ENCODE peak calls at places on chromosomes 3 and 15, in nine cellular contexts. E is amniotic epithelial cell, X is left ventricle myocardium superior, H is dermis blood vessel endothelial cell, Z is NCI-H748 treated with DMSO at 0.1 percent for 48 hours, M is AG10803, V is GM03348, U is left lobe of liver, L is Right ventricle myocardium superior. G is an unnamed sample.

GRCh38 chr15:70486451-70487379 is 276.6 kb downstream of the UACA start:
- DNase-seq in U (peak), X (peak), V (peak), L (peak), M (peak), H (no peak), E (peak), Z (no peak), G (peak)

GRCh38 chr3:160665784-160666526 is 11.0 kb upstream of the ARL14 start:
- DNase-seq in V (peak), M (peak), L (no peak), H (no peak), U (no peak), E (peak), Z (peak), X (no peak), G (no peak)

GRCh38 chr15:34791701-34792100 is 3.6 kb downstream of the ACTC1 start:
- DNase-seq in L (no peak), H (no peak), E (no peak), M (no peak), X (no peak), V (no peak), Z (no peak), U (no peak), G (no peak)

GRCh38 chr15:57992761-57993295 is 72.7 kb downstream of the ALDH1A2 start:
- DNase-seq in Z (no peak), X (no peak), M (no peak), H (peak), L (no peak), U (no peak), E (no peak), V (no peak), G (no peak)

GRCh38 chr15:40498418-40498817 is 27.6 kb downstream of the CHST14 start:
- DNase-seq in L (no peak), U (no peak), M (peak), H (no peak), V (no peak), Z (no peak), X (no peak), E (peak), G (no peak)

GRCh38 chr3:108437439-108437838 is 73.0 kb downstream of the MYH15 start:
- DNase-seq in L (no peak), U (no peak), Z (peak), H (no peak), V (no peak), X (no peak), E (peak), M (no peak), G (no peak)

GRCh38 chr3:100042144-100042543 is 72.2 kb downstream of the FILIP1L start:
- DNase-seq in M (peak), X (no peak), L (no peak), U (no peak), Z (no peak), V (peak), H (peak), E (peak), G (no peak)

GRCh38 chr3:151976211-151977050 is 103.0 kb downstream of the SUCNR1 start:
- DNase-seq in E (peak), U (no peak), V (peak), L (no peak), H (peak), Z (no peak), M (peak), X (no peak), G (no peak)

GRCh38 chr3:106826861-106827311 is 550.4 kb upstream of the CCDC54 start:
- DNase-seq in H (no peak), U (no peak), M (no peak), L (no peak), E (peak), Z (no peak), X (no peak), V (no peak), G (no peak)

GRCh38 chr3:13793451-13793850 is 86.4 kb downstream of the WNT7A start:
- DNase-seq in L (no peak), X (no peak), Z (no peak), H (no peak), V (no peak), E (no peak), M (no peak), U (no peak), G (no peak)

GRCh38 chr3:133136114-133137041 is 98.2 kb downstream of the TMEM108 start:
- DNase-seq in Z (peak), H (no peak), M (no peak), E (no peak), L (no peak), X (no peak), U (no peak), V (no peak), G (no peak)

GRCh38 chr15:98518823-98519561 is 129.3 kb upstream of the IGF1R start:
- DNase-seq in V (peak), H (peak), M (peak), L (no peak), X (no peak), E (peak), Z (peak), U (peak), G (no peak)

GRCh38 chr15:75732809-75733451 is 20.3 kb upstream of the CSPG4 start:
- DNase-seq in V (peak), Z (peak), L (peak), M (peak), E (peak), H (peak), U (peak), X (peak), G (peak)

GRCh38 chr3:125480656-125481374 is 39.2 kb downstream of the SNX4 start:
- DNase-seq in X (no peak), L (no peak), Z (no peak), U (no peak), H (no peak), E (peak), M (peak), V (peak), G (no peak)

GRCh38 chr15:39028069-39028468 is 463.5 kb upstream of the RASGRP1 start:
- DNase-seq in E (peak), M (peak), H (peak), U (no peak), X (peak), Z (no peak), L (peak), V (peak), G (no peak)

G was measured in right lobe of liver.